ENCODE peak calls at places on chromosome 20, in nine cellular contexts. T is hepatocyte, W is PC-3, C is neuronal stem cell, F is SK-N-SH, B is mesenchymal stem cell, Z is HepG2, S is GM23248, G is PC-9. P is an unnamed sample.

GRCh38 chr20:64077094-64077493 is 2.2 kb downstream of the RGS19 start:
- DNase-seq in T (no peak), W (no peak), C (no peak), F (no peak), B (no peak), Z (no peak), S (no peak), G (no peak), P (no peak)

GRCh38 chr20:2693286-2693995 is 861 bp downstream of the EBF4 start:
- DNase-seq in T (peak; percentile 69), W (no peak), C (no peak), F (peak; percentile 90), B (peak; percentile 30), Z (no peak), S (peak; percentile 15), G (no peak), P (peak; percentile 88)

GRCh38 chr20:57667924-57668782 is 41.7 kb downstream of the PMEPA1 start:
- DNase-seq in T (no peak), W (no peak), C (no peak), F (no peak), B (no peak), Z (no peak), S (no peak), G (no peak), P (peak; percentile 58)

GRCh38 chr20:17622086-17622850 is 52.4 kb downstream of the DSTN start:
- DNase-seq in T (no peak), W (no peak), C (no peak), F (peak; percentile 5), B (no peak), Z (no peak), S (no peak), G (no peak), P (peak; percentile 77)

GRCh38 chr20:6489361-6490154 is 277.9 kb upstream of the BMP2 start:
- DNase-seq in T (peak; percentile 78), W (peak; percentile 97), C (no peak), F (no peak), B (peak; percentile 95), Z (peak; percentile 86), S (no peak), G (peak; percentile 48), P (no peak)

GRCh38 chr20:23211164-23211563 is 125.0 kb upstream of the CD93 start:
- DNase-seq in T (no peak), W (no peak), C (no peak), F (no peak), B (no peak), Z (no peak), S (no peak), G (no peak), P (no peak)

GRCh38 chr20:49786226-49786625 is 26.4 kb upstream of the SLC9A8 start:
- DNase-seq in T (no peak), W (no peak), C (no peak), F (no peak), B (no peak), Z (no peak), S (no peak), G (no peak), P (no peak)

GRCh38 chr20:2767768-2768631 is 32.4 kb downstream of the CPXM1 start:
- DNase-seq in T (no peak), W (peak; percentile 94), C (no peak), F (peak; percentile 14), B (no peak), Z (no peak), S (peak; percentile 75), G (peak; percentile 85), P (peak; percentile 95)

GRCh38 chr20:44976698-44977097 is 10.4 kb downstream of the STK4 start:
- DNase-seq in T (no peak), W (no peak), C (no peak), F (no peak), B (no peak), Z (no peak), S (no peak), G (no peak), P (no peak)

GRCh38 chr20:7180261-7181045 is 413.0 kb downstream of the BMP2 start:
- DNase-seq in T (no peak), W (peak; percentile 70), C (no peak), F (no peak), B (peak; percentile 1), Z (no peak), S (peak; percentile 30), G (no peak), P (no peak)

GRCh38 chr20:58102744-58103516 is 125.5 kb downstream of the ANKRD60 start:
- DNase-seq in T (no peak), W (peak; percentile 79), C (no peak), F (no peak), B (no peak), Z (no peak), S (peak; percentile 28), G (peak; percentile 81), P (no peak)

GRCh38 chr20:36043447-36043846 is 75.1 kb downstream of the CNBD2 start:
- DNase-seq in T (no peak), W (peak; percentile 33), C (no peak), F (no peak), B (no peak), Z (no peak), S (peak; percentile 7), G (no peak), P (no peak)

GRCh38 chr20:31717478-31717946 is 5.2 kb downstream of the BCL2L1 start:
- DNase-seq in T (no peak), W (no peak), C (no peak), F (no peak), B (no peak), Z (no peak), S (no peak), G (no peak), P (no peak)

GRCh38 chr20:34907616-34908469 is 31.4 kb downstream of the ACSS2 start:
- DNase-seq in T (peak; percentile 73), W (peak; percentile 100), C (no peak), F (peak; percentile 82), B (peak; percentile 94), Z (peak; percentile 26), S (peak; percentile 89), G (peak; percentile 97), P (peak; percentile 97)

GRCh38 chr20:48463916-48464315 is 363.9 kb downstream of the PREX1 start:
- DNase-seq in T (peak; percentile 56), W (peak; percentile 20), C (no peak), F (no peak), B (peak; percentile 47), Z (no peak), S (peak; percentile 69), G (no peak), P (peak; percentile 95)

GRCh38 chr20:38990728-38991127 is 28.6 kb downstream of the DHX35 start:
- DNase-seq in T (no peak), W (no peak), C (no peak), F (no peak), B (no peak), Z (no peak), S (no peak), G (no peak), P (no peak)

GRCh38 chr20:62485701-62486089 is 9.9 kb upstream of the GATA5 start:
- DNase-seq in T (no peak), W (no peak), C (no peak), F (no peak), B (no peak), Z (no peak), S (no peak), G (no peak), P (no peak)
- H3K4me1 ChIP-seq in T (peaks cover 94% of the 10 kb centered on the region), W (peaks cover 28% of the 10 kb centered on the region), C (peaks cover 3% of the 10 kb centered on the region), F (no peaks in the 10 kb centered on the region), B (peaks cover 35% of the 10 kb centered on the region), Z (peaks cover 58% of the 10 kb centered on the region), S (no peaks in the 10 kb centered on the region), G (peaks cover 20% of the 10 kb centered on the region), P (no peaks in the 10 kb centered on the region)

DNA sequence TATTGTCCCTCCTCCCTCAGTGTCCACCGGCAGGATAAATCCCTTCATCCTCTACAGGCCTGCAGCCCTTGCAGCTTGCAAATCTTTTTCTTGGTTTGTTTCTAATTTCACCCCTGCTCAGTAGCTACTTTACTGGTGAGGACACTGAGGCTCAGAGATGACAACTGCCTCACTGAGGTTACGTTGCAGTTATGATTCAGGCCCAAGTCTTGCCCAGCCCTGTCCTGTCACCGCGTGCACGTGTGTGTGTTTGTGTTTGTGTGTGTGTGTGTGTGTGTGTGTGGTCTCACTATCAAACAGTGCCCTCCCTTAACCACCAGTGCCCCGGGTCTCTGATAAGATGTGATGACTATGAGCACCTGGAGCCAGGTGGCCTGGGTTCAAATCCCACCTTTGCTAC is 21.1 kb downstream of the FAM110A start:
- DNase-seq in T (no peak), W (no peak), C (no peak), F (no peak), B (no peak), Z (no peak), S (no peak), G (no peak), P (no peak)
- H3K4me2 ChIP-seq in T (no peak overlapping the region), W (no peak overlapping the region), C (no peak overlapping the region), F (no peak overlapping the region), B (no peak overlapping the region), Z (no peak overlapping the region), S (no peak overlapping the region), G (no peak overlapping the region), P (no peak overlapping the region)

DNA sequence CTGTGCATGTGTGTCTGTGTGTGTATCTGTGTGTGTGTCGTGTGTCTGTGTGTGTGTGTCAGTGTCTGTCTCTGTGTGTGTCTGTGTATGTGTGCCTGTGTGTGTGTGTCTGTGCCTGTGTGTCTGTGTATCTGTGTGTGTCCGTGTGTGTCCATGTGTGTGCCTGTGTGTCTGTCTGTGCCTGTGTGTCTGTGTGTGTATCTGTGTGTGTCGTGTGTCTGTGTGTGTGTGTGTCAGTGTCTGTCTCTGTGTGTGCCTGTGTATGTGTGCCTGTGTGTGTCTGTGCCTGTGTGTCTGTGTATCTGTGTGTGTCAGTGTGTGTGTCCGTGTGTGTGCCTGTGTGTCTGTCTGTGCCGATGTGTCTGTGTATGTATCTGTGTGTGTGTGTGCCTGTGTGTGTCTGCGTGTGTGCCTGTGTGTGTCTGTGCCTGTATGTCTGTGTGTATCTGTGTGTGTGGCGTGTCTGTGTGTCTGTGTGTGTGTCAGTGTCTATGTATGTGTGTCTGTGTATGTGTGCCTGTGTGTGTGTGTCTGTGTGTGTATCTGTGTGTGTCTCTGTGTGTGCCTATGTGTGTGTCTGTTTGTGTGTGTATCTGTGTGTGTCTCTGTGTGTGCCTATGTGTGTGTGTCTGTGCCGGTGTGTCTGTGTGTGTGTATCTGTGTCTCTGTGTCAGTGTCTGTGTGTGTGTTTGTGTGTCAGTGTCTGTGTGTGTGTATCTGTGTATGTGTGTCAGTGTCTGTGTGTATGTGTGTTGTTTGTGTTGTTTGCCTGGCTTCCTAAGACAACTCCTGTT is 11.6 kb downstream of the SNPH start:
- DNase-seq in T (no peak), W (no peak), C (no peak), F (no peak), B (no peak), Z (no peak), S (no peak), G (no peak), P (no peak)
- H2AFZ ChIP-seq in T (no peak overlapping the region), W (no peak overlapping the region), C (no peak overlapping the region), F (no peak overlapping the region), B (no peak overlapping the region), Z (no peak overlapping the region), S (no peak overlapping the region), G (no peak overlapping the region), P (no peak overlapping the region)

DNA sequence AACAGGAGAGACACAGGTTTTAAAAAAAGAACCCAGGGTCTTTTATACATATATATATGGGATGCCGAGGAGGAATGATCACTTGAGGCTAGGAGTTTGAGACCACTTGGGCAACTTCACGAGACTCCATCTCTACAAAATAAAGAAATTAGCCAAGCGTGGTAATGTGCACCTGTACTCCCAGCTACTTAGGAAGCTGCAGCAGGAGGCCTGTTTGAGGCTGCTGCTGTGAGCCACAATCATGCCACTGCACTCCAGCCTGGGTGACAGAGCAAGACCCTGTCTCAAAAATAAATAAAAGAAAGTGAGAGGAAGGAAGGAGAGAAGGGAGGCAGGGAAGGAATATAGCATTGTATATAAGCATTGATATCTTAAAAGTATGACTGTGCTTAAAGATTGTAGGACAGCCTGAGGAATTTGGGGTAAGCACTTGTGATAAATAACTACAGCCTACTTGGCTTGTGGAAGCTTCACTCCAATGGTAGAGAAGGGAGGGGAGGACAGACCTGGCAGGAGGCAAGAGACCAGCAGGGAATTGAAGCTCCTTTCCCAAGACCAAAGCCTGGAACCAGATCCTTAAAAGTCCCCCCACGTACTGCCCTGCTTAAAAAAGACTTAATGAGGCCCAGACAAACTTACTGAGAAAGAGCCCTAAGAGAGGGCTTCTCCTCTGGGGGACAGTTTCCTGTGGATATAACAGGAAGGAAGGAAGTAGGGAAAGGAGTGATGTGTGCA is 2.5 kb upstream of the SNTA1 start:
- DNase-seq in T (no peak), W (no peak), C (no peak), F (no peak), B (no peak), Z (no peak), S (no peak), G (no peak), P (peak; percentile 13)
- H3K4me1 ChIP-seq in T (peaks cover 12% of the 10 kb centered on the region), W (peaks cover 10% of the 10 kb centered on the region), C (peaks cover 5% of the 10 kb centered on the region), F (no peaks in the 10 kb centered on the region), B (peaks cover 15% of the 10 kb centered on the region), Z (peaks cover 46% of the 10 kb centered on the region), S (no peaks in the 10 kb centered on the region), G (peaks cover 12% of the 10 kb centered on the region), P (peaks cover 6% of the 10 kb centered on the region)